ENCODE peak calls at places on chromosomes 5 and 9, in seven cellular contexts. J is endodermal cell; C is mesothelial cell of epicardium; X is lower lobe of right lung; L is T follicular helper cell; A is GM12865; K is CD8-positive, alpha-beta T cell. T is an unnamed sample.

GRCh38 chr9:35237303-35237702 is 75.5 kb downstream of the UNC13B start:
- DNase-seq in J (peak), C (no peak), X (peak), L (no peak), A (no peak), K (no peak), T (no peak)

GRCh38 chr9:36818965-36819870 is 214.8 kb downstream of the PAX5 start:
- DNase-seq in J (peak), C (peak), X (no peak), L (no peak), A (no peak), K (no peak), T (no peak)

GRCh38 chr5:80097516-80097915 is 62.4 kb downstream of the THBS4 start:
- DNase-seq in J (peak), C (no peak), X (no peak), L (no peak), A (no peak), K (no peak), T (no peak)

GRCh38 chr5:127586811-127587210 is 62.1 kb upstream of the CTXN3 start:
- DNase-seq in J (no peak), C (no peak), X (no peak), L (no peak), A (no peak), K (no peak), T (no peak)

GRCh38 chr9:121876212-121876611 is 216.9 kb downstream of the TTLL11 start:
- DNase-seq in J (peak), C (no peak), X (no peak), L (no peak), A (no peak), K (no peak), T (no peak)

GRCh38 chr9:38022995-38023394 is 46.0 kb downstream of the SHB start:
- DNase-seq in J (no peak), C (no peak), X (peak), L (no peak), A (no peak), K (no peak), T (no peak)

GRCh38 chr9:76927540-76928240 is 21.8 kb upstream of the PRUNE2 start:
- DNase-seq in J (no peak), C (no peak), X (no peak), L (no peak), A (no peak), K (no peak), T (no peak)

GRCh38 chr9:37010180-37010579 is 23.9 kb downstream of the PAX5 start:
- DNase-seq in J (no peak), C (no peak), X (no peak), L (no peak), A (peak), K (no peak), T (no peak)

GRCh38 chr9:134034215-134035040 is 9.1 kb downstream of the BRD3OS start:
- DNase-seq in J (no peak), C (no peak), X (no peak), L (no peak), A (no peak), K (no peak), T (no peak)

GRCh38 chr5:165407352-165407751 is 1901.9 kb downstream of the MAT2B start:
- DNase-seq in J (no peak), C (no peak), X (no peak), L (no peak), A (no peak), K (no peak), T (no peak)

GRCh38 chr5:55141945-55142690 is 17.9 kb upstream of the GPX8 start:
- DNase-seq in J (no peak), C (no peak), X (no peak), L (no peak), A (no peak), K (no peak), T (no peak)

GRCh38 chr9:93577045-93577939 is 908 bp downstream of the PHF2 start:
- DNase-seq in J (peak), C (no peak), X (peak), L (no peak), A (peak), K (peak), T (no peak)

GRCh38 chr5:53929596-53929995 is 369.2 kb downstream of the NDUFS4 start:
- DNase-seq in J (no peak), C (no peak), X (no peak), L (no peak), A (no peak), K (no peak), T (no peak)

GRCh38 chr9:4801156-4801555 is 8.4 kb downstream of the RCL1 start:
- DNase-seq in J (no peak), C (no peak), X (no peak), L (no peak), A (no peak), K (no peak), T (no peak)

GRCh38 chr9:128554155-128554862 is 1.9 kb downstream of the SPTAN1 start:
- DNase-seq in J (peak), C (peak), X (peak), L (peak), A (peak), K (no peak), T (no peak)

GRCh38 chr9:127608104-127608966 is 3.7 kb upstream of the STXBP1 start:
- DNase-seq in J (peak), C (peak), X (peak), L (peak), A (peak), K (peak), T (peak)

GRCh38 chr9:137305060-137305787 is 3.2 kb upstream of the NRARP start:
- DNase-seq in J (peak), C (peak), X (peak), L (peak), A (peak), K (peak), T (peak)

GRCh38 chr9:93829271-93830223 is 125.6 kb downstream of the BARX1 start:
- DNase-seq in J (peak), C (no peak), X (no peak), L (no peak), A (no peak), K (no peak), T (no peak)

GRCh38 chr9:8916771-8917170 is 1117.2 kb upstream of the DMAC1 start:
- DNase-seq in J (no peak), C (no peak), X (no peak), L (no peak), A (no peak), K (no peak), T (no peak)

GRCh38 chr9:91101598-91102168 is 260.0 kb downstream of the AUH start:
- DNase-seq in J (peak), C (no peak), X (no peak), L (peak), A (peak), K (peak), T (peak)

GRCh38 chr5:174065528-174066189 is 20.2 kb downstream of the NSG2 start:
- DNase-seq in J (peak), C (no peak), X (no peak), L (no peak), A (no peak), K (no peak), T (no peak)

GRCh38 chr9:81132796-81133195 is 556.6 kb downstream of the TLE1 start:
- DNase-seq in J (no peak), C (no peak), X (no peak), L (no peak), A (no peak), K (no peak), T (no peak)

GRCh38 chr5:76851713-76852369 is 2.0 kb downstream of the S100Z start:
- DNase-seq in J (no peak), C (no peak), X (no peak), L (no peak), A (no peak), K (no peak), T (no peak)

GRCh38 chr5:150295172-150295611 is 5.6 kb upstream of the CAMK2A start:
- DNase-seq in J (no peak), C (no peak), X (peak), L (no peak), A (no peak), K (no peak), T (no peak)

GRCh38 chr9:115396071-115396529 is 278.1 kb upstream of the TNC start:
- DNase-seq in J (no peak), C (no peak), X (no peak), L (no peak), A (no peak), K (no peak), T (no peak)

GRCh38 chr9:83315649-83316048 is 222.6 kb downstream of the FRMD3 start:
- DNase-seq in J (no peak), C (no peak), X (no peak), L (no peak), A (no peak), K (no peak), T (no peak)

GRCh38 chr5:63055421-63055820 is 476.8 kb downstream of the LRRC70 start:
- DNase-seq in J (peak), C (no peak), X (no peak), L (no peak), A (no peak), K (no peak), T (no peak)

GRCh38 chr5:848671-849111 is 2.1 kb downstream of the ZDHHC11 start:
- DNase-seq in J (no peak), C (no peak), X (peak), L (no peak), A (no peak), K (no peak), T (no peak)

GRCh38 chr5:119541716-119542115 is 87.6 kb upstream of the FAM170A start:
- DNase-seq in J (no peak), C (no peak), X (no peak), L (no peak), A (no peak), K (no peak), T (no peak)

GRCh38 chr9:2411459-2412215 is 209.9 kb upstream of the VLDLR start:
- DNase-seq in J (no peak), C (no peak), X (no peak), L (no peak), A (no peak), K (no peak), T (no peak)

T was measured in activated CD4-positive, CD25-positive, alpha-beta regulatory T cell.